ENCODE peak calls at places on chromosomes 16 and 17, in ten cellular contexts. P is uterus; H is IMR-90; T is endothelial cell of umbilical vein; B is gastrocnemius medialis; G is Panc1; Y is lower lobe of right lung; Z is suprapubic skin; F is CD4-positive, alpha-beta memory T cell; V is left ventricle myocardium inferior. X is an unnamed sample.
A peak's percentile ranks its signal among the peaks of the same experiment; 100 is the strongest.

GRCh38 chr17:51245535-51245934 is 14.3 kb downstream of the MBTD1 start:
- DNase-seq in F (no peak), Y (no peak), P (no peak), H (peak; percentile 44), V (no peak), G (no peak), T (no peak), B (no peak), Z (no peak), X (no peak)

GRCh38 chr17:2749058-2749783 is at the start of gene CCDC92B:
- DNase-seq in G (no peak), Z (no peak), V (no peak), Y (no peak), H (no peak), P (no peak), F (no peak), B (no peak), T (no peak), X (no peak)

GRCh38 chr17:41377546-41377945 is 4.6 kb downstream of the KRT34 start:
- DNase-seq in F (no peak), Y (no peak), B (no peak), V (no peak), T (peak; percentile 33), H (peak; percentile 37), G (no peak), Z (no peak), P (no peak), X (no peak)

GRCh38 chr17:18226284-18226945 is 980 bp downstream of the LLGL1 start:
- DNase-seq in G (no peak), V (no peak), Z (no peak), Y (no peak), P (no peak), H (peak; percentile 11), B (no peak), F (no peak), T (no peak), X (no peak)

GRCh38 chr17:42288985-42289862 is 926 bp downstream of the STAT5A start:
- DNase-seq in V (no peak), F (peak; percentile 65), Z (peak; percentile 76), H (no peak), B (peak; percentile 48), P (peak; percentile 55), G (no peak), Y (peak; percentile 68), T (no peak), X (peak; percentile 46)

GRCh38 chr17:43818966-43819365 is 14.0 kb downstream of the MPP3 start:
- DNase-seq in H (no peak), B (no peak), T (no peak), F (no peak), P (peak; percentile 9), Y (no peak), V (no peak), G (no peak), Z (no peak), X (no peak)

GRCh38 chr17:44320066-44320465 is 4.6 kb downstream of the SLC25A39 start:
- DNase-seq in H (no peak), B (no peak), T (no peak), Z (no peak), G (no peak), Y (no peak), P (no peak), V (no peak), F (no peak), X (no peak)

GRCh38 chr17:47792979-47793378 is 28.6 kb downstream of the OSBPL7 start:
- DNase-seq in F (no peak), P (no peak), T (no peak), B (no peak), H (no peak), V (no peak), Z (no peak), G (no peak), Y (no peak), X (no peak)

GRCh38 chr17:34413443-34414076 is 50.5 kb upstream of the CCL1 start:
- DNase-seq in V (no peak), Z (no peak), F (no peak), Y (no peak), T (no peak), G (no peak), B (no peak), H (no peak), P (no peak), X (no peak)

GRCh38 chr17:10200016-10200415 is 1.6 kb upstream of the GAS7 start:
- DNase-seq in Z (no peak), V (no peak), H (no peak), T (no peak), G (no peak), B (no peak), P (no peak), F (no peak), Y (no peak), X (no peak)

GRCh38 chr17:10197721-10198508 is 491 bp downstream of the GAS7 start:
- DNase-seq in G (no peak), Y (peak; percentile 57), V (peak; percentile 20), B (no peak), F (no peak), P (no peak), T (no peak), H (no peak), Z (peak; percentile 68), X (no peak)

GRCh38 chr17:10197362-10197720 is 1.1 kb downstream of the GAS7 start:
- DNase-seq in H (no peak), T (no peak), V (peak; percentile 34), Z (peak; percentile 69), P (peak; percentile 25), F (no peak), B (no peak), Y (no peak), G (no peak), X (no peak)

GRCh38 chr17:10196936-10197335 is 1.5 kb downstream of the GAS7 start:
- DNase-seq in Y (no peak), G (no peak), Z (no peak), P (no peak), B (no peak), V (no peak), F (no peak), H (no peak), T (no peak), X (no peak)

GRCh38 chr17:10198509-10199249 is at the start of gene GAS7:
- DNase-seq in B (peak; percentile 29), F (peak; percentile 27), H (peak; percentile 26), T (no peak), P (peak; percentile 69), Y (peak; percentile 72), V (peak; percentile 81), Z (peak; percentile 88), G (no peak), X (peak; percentile 8)
- H3K27ac ChIP-seq in B (no peak within 1 kb of the TSS), F (no peak within 1 kb of the TSS), H (peak within 1 kb of the TSS; percentile 27), T (no peak within 1 kb of the TSS), P (peak within 1 kb of the TSS; percentile 59), Y (peak within 1 kb of the TSS; percentile 71), V (peak within 1 kb of the TSS; percentile 75), Z (peak within 1 kb of the TSS; percentile 79), G (no peak within 1 kb of the TSS), X (no peak within 1 kb of the TSS)

GRCh38 chr16:81746566-81746965 is 32.5 kb upstream of the PLCG2 start:
- DNase-seq in Z (no peak), F (no peak), P (no peak), V (no peak), G (no peak), T (peak; percentile 13), B (no peak), Y (no peak), H (no peak), X (no peak)

GRCh38 chr16:81748476-81749198 is 30.5 kb upstream of the PLCG2 start:
- DNase-seq in V (no peak), H (no peak), F (no peak), B (no peak), Y (no peak), Z (no peak), P (no peak), T (no peak), G (no peak), X (no peak)

GRCh38 chr16:81744385-81744784 is 34.7 kb upstream of the PLCG2 start:
- DNase-seq in H (no peak), F (no peak), G (no peak), V (no peak), P (no peak), B (no peak), Y (no peak), Z (no peak), T (no peak), X (no peak)

GRCh38 chr16:81744911-81745310 is 34.2 kb upstream of the PLCG2 start:
- DNase-seq in Z (no peak), H (no peak), P (no peak), F (no peak), V (no peak), B (no peak), Y (no peak), T (no peak), G (no peak), X (no peak)

GRCh38 chr16:81745704-81746558 is 33.2 kb upstream of the PLCG2 start:
- DNase-seq in H (peak; percentile 31), Z (no peak), F (peak; percentile 67), Y (peak; percentile 82), G (no peak), B (peak; percentile 27), T (peak; percentile 59), V (peak; percentile 75), P (peak; percentile 56), X (peak; percentile 74)
- H3K4me3 ChIP-seq in H (peak overlapping the region; percentile 30), Z (peak overlapping the region; percentile 41), F (peak overlapping the region; percentile 37), Y (peak overlapping the region; percentile 54), G (peak overlapping the region; percentile 47), B (peak overlapping the region; percentile 69), T (no peak overlapping the region), V (peak overlapping the region; percentile 58), P (peak overlapping the region; percentile 14), X (peak overlapping the region; percentile 60)

GRCh38 chr16:58960034-58960433 is 225.9 kb upstream of the GOT2 start:
- DNase-seq in F (no peak), G (no peak), H (no peak), T (no peak), Z (no peak), P (no peak), V (no peak), Y (no peak), B (no peak), X (no peak)

GRCh38 chr16:58960484-58960883 is 226.4 kb upstream of the GOT2 start:
- DNase-seq in Z (no peak), V (no peak), P (no peak), B (no peak), T (no peak), G (no peak), H (no peak), F (no peak), Y (no peak), X (no peak)

DNA sequence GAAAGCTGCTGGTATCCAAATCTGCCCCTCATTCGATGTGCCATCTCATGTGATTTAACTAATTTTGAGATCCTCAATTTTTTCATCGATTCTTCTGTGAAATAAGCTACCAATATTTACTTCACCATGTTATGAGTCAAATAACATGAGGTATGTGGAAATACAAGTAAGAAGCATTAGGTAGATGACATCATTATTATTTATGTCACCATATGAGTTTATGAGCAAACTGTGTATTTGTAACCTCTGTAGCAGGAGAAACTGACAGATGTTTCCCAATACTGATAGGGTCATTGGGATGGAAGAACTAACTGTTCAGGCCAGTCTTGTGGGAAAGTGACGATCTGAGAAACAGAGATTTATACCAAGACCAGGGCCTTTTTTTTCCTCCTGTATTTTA is 229.4 kb upstream of the GOT2 start:
- DNase-seq in H (no peak), B (no peak), P (no peak), Z (no peak), Y (no peak), F (no peak), T (no peak), V (no peak), G (no peak), X (no peak)
- H3K27ac ChIP-seq in H (no peak overlapping the region), B (no peak overlapping the region), P (no peak overlapping the region), Z (no peak overlapping the region), Y (no peak overlapping the region), F (no peak overlapping the region), T (no peak overlapping the region), V (no peak overlapping the region), G (no peak overlapping the region), X (no peak overlapping the region)

GRCh38 chr17:16573466-16573865 is 4.5 kb upstream of the ZNF287 start:
- DNase-seq in B (no peak), Z (no peak), T (no peak), V (no peak), P (no peak), F (no peak), Y (no peak), G (no peak), H (no peak), X (no peak)
- H3K4me3 ChIP-seq in B (no peak overlapping the region), Z (no peak overlapping the region), T (no peak overlapping the region), V (no peak overlapping the region), P (no peak overlapping the region), F (no peak overlapping the region), Y (no peak overlapping the region), G (no peak overlapping the region), H (no peak overlapping the region), X (no peak overlapping the region)